ENCODE peak calls at places on chromosomes 16 and 17, in six cellular contexts. H, P, S, L, G and X are unnamed samples.
A peak's percentile ranks its signal among the peaks of the same experiment; 100 is the strongest.

GRCh38 chr17:39194985-39195524 is 2.4 kb downstream of the CACNB1 start:
- DNase-seq in H (no peak), P (no peak), S (no peak), L (no peak), G (no peak), X (no peak)

GRCh38 chr16:3618782-3619166 is 7.4 kb upstream of the SLX4 start:
- DNase-seq in H (no peak), P (no peak), S (no peak), L (no peak), G (no peak), X (no peak)

GRCh38 chr17:39753514-39754160 is 15.9 kb downstream of the GRB7 start:
- DNase-seq in H (no peak), P (no peak), S (peak; percentile 75), L (no peak), G (no peak), X (peak; percentile 84)

GRCh38 chr17:39628655-39629493 is 2.1 kb downstream of the PPP1R1B start:
- DNase-seq in H (no peak), P (no peak), S (no peak), L (no peak), G (no peak), X (no peak)

GRCh38 chr17:55607736-55608341 is 96.6 kb upstream of the SMIM36 start:
- DNase-seq in H (peak; percentile 40), P (peak; percentile 46), S (peak; percentile 40), L (no peak), G (peak; percentile 57), X (no peak)

GRCh38 chr16:27880312-27880711 is 183.2 kb downstream of the GSG1L start:
- DNase-seq in H (no peak), P (no peak), S (no peak), L (no peak), G (no peak), X (no peak)

GRCh38 chr16:27636453-27637200 is 86.7 kb downstream of the KATNIP start:
- DNase-seq in H (no peak), P (no peak), S (no peak), L (no peak), G (no peak), X (no peak)

GRCh38 chr17:7656958-7657715 is 6.4 kb downstream of the ATP1B2 start:
- DNase-seq in H (no peak), P (no peak), S (peak; percentile 73), L (no peak), G (no peak), X (no peak)

DNA sequence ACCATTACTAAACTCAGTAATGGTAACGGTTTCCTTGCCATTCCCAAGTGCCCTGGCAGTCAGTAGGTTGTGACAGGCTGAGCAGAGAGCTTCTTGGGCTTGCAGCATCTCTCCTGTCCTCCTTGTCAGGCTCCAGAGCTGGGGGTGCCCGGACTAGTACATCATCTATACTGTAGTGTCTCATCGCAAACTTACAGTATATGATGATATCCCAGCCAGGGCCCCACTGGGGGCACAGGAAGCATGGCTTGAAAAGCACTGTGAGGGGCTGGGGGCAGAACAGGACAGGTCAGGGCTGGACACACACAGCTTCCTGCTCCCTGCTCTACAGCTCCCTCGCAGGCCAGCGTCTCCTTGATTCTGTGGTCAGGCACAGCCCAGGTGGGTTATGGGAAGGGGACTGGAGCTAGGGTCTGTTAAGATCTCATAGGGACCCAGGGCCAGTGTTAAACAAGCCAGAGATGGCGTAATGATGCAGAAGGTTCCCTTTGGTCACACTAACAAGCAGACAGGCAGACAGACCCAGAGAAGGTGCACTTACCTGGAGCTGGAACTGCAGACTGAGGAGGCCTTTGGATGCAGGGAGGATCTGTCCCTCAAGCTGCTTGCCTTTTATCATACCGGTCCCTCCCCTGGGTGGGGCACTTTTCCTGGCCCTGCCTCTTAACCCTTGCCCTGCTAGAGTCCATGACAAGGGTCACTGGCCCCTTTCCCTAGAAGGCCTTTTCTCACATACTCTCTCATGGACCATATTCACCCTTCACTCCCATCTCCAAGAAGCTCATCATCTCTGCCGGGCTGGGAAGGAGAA is 6.8 kb downstream of the ERAL1 start:
- DNase-seq in H (no peak), P (no peak), S (no peak), L (no peak), G (no peak), X (no peak)
- TF ChIP-seq CTCF in H (no peak), P (no peak), S (no peak), L (no peak), G (no peak), X (no peak)

GRCh38 chr17:30104575-30105339 is 11.9 kb upstream of the NSRP1 start:
- DNase-seq in H (peak; percentile 81), P (peak; percentile 82), S (peak; percentile 54), L (peak; percentile 55), G (peak; percentile 41), X (peak; percentile 37)
- TF ChIP-seq CTCF in H (peak; percentile 83), P (peak; percentile 94), S (peak; percentile 92), L (peak; percentile 95), G (peak; percentile 94), X (peak; percentile 65)

GRCh38 chr16:28880589-28880915 is 2.3 kb downstream of the ATP2A1 start:
- DNase-seq in H (no peak), P (no peak), S (no peak), L (no peak), G (no peak), X (no peak)
- TF ChIP-seq CTCF in H (no peak), P (no peak), S (no peak), L (no peak), G (no peak), X (no peak)

GRCh38 chr16:67101683-67102082 is 8.1 kb upstream of the PHAF1 start:
- DNase-seq in H (no peak), P (peak; percentile 46), S (no peak), L (no peak), G (no peak), X (no peak)

GRCh38 chr16:67105251-67105650 is 4.5 kb upstream of the PHAF1 start:
- DNase-seq in H (no peak), P (no peak), S (no peak), L (no peak), G (no peak), X (no peak)

GRCh38 chr16:67105881-67106280 is 3.9 kb upstream of the PHAF1 start:
- DNase-seq in H (peak; percentile 37), P (no peak), S (no peak), L (no peak), G (no peak), X (no peak)

GRCh38 chr16:67104845-67105244 is 4.9 kb upstream of the PHAF1 start:
- DNase-seq in H (no peak), P (no peak), S (no peak), L (no peak), G (no peak), X (no peak)

DNA sequence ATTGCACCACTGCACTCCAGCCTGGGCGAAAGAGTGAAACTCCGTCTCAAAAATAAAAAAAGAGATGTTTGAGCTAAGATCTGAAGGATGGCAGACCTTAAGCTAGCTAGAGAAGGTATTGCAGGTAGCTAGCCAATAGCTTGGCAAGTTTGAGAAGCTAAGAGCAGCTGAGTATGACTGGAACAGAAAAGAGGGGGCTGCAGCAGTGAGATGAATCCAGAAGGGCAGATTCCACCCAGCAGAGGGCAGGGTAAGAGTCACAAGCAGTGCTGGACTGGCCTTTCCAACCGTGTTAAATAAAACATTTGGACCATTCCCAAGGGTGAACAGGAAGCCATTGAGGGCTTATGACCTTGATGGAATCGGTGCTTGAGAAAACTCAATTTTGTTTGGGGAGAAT is 5.7 kb upstream of the PHAF1 start:
- DNase-seq in H (no peak), P (no peak), S (no peak), L (no peak), G (no peak), X (no peak)
- TF ChIP-seq CTCF in H (no peak), P (peak; percentile 74), S (peak; percentile 34), L (no peak), G (peak; percentile 37), X (no peak)

GRCh38 chr17:18099516-18099915 is 9.0 kb upstream of the MYO15A start:
- DNase-seq in H (no peak), P (no peak), S (no peak), L (no peak), G (no peak), X (no peak)
- TF ChIP-seq CTCF in H (no peak), P (no peak), S (no peak), L (no peak), G (no peak), X (no peak)